ENCODE peak calls at places on chromosome 18, in seven cellular contexts. S is ovary, Y is fibroblast of the aortic adventitia, J is NB4, G is kidney epithelial cell, Z is heart right ventricle, B is BJ. E is an unnamed sample.

GRCh38 chr18:68822926-68823325 is 25.0 kb downstream of the CCDC102B start:
- DNase-seq in S (no peak), Y (no peak), J (peak), G (no peak), Z (no peak), B (no peak), E (no peak)

GRCh38 chr18:33812186-33812585 is 234.2 kb downstream of the ASXL3 start:
- DNase-seq in S (no peak), Y (no peak), J (no peak), G (no peak), Z (no peak), B (no peak), E (no peak)

GRCh38 chr18:79595876-79596374 is 83.7 kb upstream of the CTDP1 start:
- DNase-seq in S (peak), Y (no peak), J (no peak), G (no peak), Z (no peak), B (no peak), E (no peak)

GRCh38 chr18:25734336-25734735 is 356.1 kb downstream of the SS18 start:
- DNase-seq in S (no peak), Y (no peak), J (no peak), G (no peak), Z (no peak), B (no peak), E (no peak)

GRCh38 chr18:55830490-55830889 is 242.5 kb upstream of the TCF4 start:
- DNase-seq in S (no peak), Y (no peak), J (peak), G (no peak), Z (no peak), B (no peak), E (peak)

GRCh38 chr18:40875101-40875500 is 1079.9 kb upstream of the PIK3C3 start:
- DNase-seq in S (no peak), Y (no peak), J (no peak), G (no peak), Z (no peak), B (no peak), E (no peak)

GRCh38 chr18:48785091-48785614 is 165.6 kb downstream of the SMAD7 start:
- DNase-seq in S (peak), Y (no peak), J (peak), G (no peak), Z (no peak), B (no peak), E (no peak)

GRCh38 chr18:21682276-21683051 is 22.1 kb downstream of the ABHD3 start:
- DNase-seq in S (no peak), Y (peak), J (peak), G (peak), Z (no peak), B (peak), E (no peak)

GRCh38 chr18:48803951-48804855 is 146.6 kb downstream of the SMAD7 start:
- DNase-seq in S (no peak), Y (no peak), J (no peak), G (no peak), Z (no peak), B (no peak), E (no peak)

GRCh38 chr18:36132756-36133155 is 3.1 kb downstream of the ELP2 start:
- DNase-seq in S (no peak), Y (no peak), J (no peak), G (no peak), Z (no peak), B (no peak), E (no peak)

GRCh38 chr18:26459884-26460283 is 88.5 kb downstream of the KCTD1 start:
- DNase-seq in S (no peak), Y (no peak), J (no peak), G (no peak), Z (no peak), B (no peak), E (no peak)

GRCh38 chr18:63197246-63197791 is 122.2 kb downstream of the BCL2 start:
- DNase-seq in S (no peak), Y (no peak), J (peak), G (no peak), Z (no peak), B (no peak), E (no peak)

GRCh38 chr18:10010611-10011015 is 96.8 kb downstream of the VAPA start:
- DNase-seq in S (peak), Y (peak), J (no peak), G (peak), Z (peak), B (peak), E (peak)

GRCh38 chr18:21242141-21243040 is at the start of gene GREB1L:
- DNase-seq in S (peak), Y (peak), J (peak), G (no peak), Z (peak), B (no peak), E (peak)

GRCh38 chr18:32383040-32383819 is 87.5 kb downstream of the GAREM1 start:
- DNase-seq in S (no peak), Y (peak), J (no peak), G (peak), Z (no peak), B (peak), E (peak)

GRCh38 chr18:34694611-34695165 is 15.4 kb upstream of the DTNA start:
- DNase-seq in S (no peak), Y (peak), J (no peak), G (no peak), Z (no peak), B (no peak), E (no peak)

GRCh38 chr18:36095936-36096519 is 28.7 kb upstream of the RPRD1A start:
- DNase-seq in S (no peak), Y (peak), J (peak), G (peak), Z (no peak), B (peak), E (peak)

GRCh38 chr18:23585007-23585871 is 1.1 kb downstream of the NPC1 start:
- DNase-seq in S (no peak), Y (peak), J (peak), G (no peak), Z (no peak), B (no peak), E (no peak)

GRCh38 chr18:10321987-10322386 is 132.4 kb upstream of the APCDD1 start:
- DNase-seq in S (no peak), Y (no peak), J (no peak), G (no peak), Z (no peak), B (no peak), E (no peak)

GRCh38 chr18:21958707-21959457 is 210.5 kb upstream of the GATA6 start:
- DNase-seq in S (peak), Y (no peak), J (no peak), G (no peak), Z (peak), B (no peak), E (no peak)

GRCh38 chr18:61595615-61596014 is 262.4 kb downstream of the CDH20 start:
- DNase-seq in S (no peak), Y (peak), J (no peak), G (no peak), Z (no peak), B (no peak), E (no peak)

GRCh38 chr18:70296289-70296688 is 7.4 kb downstream of the SOCS6 start:
- DNase-seq in S (no peak), Y (no peak), J (no peak), G (no peak), Z (peak), B (no peak), E (no peak)

GRCh38 chr18:48729421-48729820 is 190.6 kb downstream of the CTIF start:
- DNase-seq in S (no peak), Y (no peak), J (no peak), G (no peak), Z (no peak), B (no peak), E (no peak)

GRCh38 chr18:34222396-34223163 is 2.1 kb downstream of the NOL4 start:
- DNase-seq in S (no peak), Y (peak), J (no peak), G (no peak), Z (peak), B (no peak), E (no peak)

GRCh38 chr18:50748243-50749229 is 71.3 kb downstream of the MRO start:
- DNase-seq in S (no peak), Y (no peak), J (no peak), G (no peak), Z (no peak), B (no peak), E (no peak)

GRCh38 chr18:51857989-51858388 is 482.0 kb upstream of the DCC start:
- DNase-seq in S (no peak), Y (no peak), J (no peak), G (peak), Z (no peak), B (no peak), E (no peak)

GRCh38 chr18:39647627-39648502 is 2082.3 kb upstream of the CELF4 start:
- DNase-seq in S (no peak), Y (peak), J (no peak), G (peak), Z (no peak), B (peak), E (peak)

GRCh38 chr18:46555213-46555612 is 101.8 kb downstream of the LOXHD1 start:
- DNase-seq in S (no peak), Y (no peak), J (no peak), G (no peak), Z (no peak), B (no peak), E (no peak)

GRCh38 chr18:78492813-78493371 is 486.7 kb upstream of the SALL3 start:
- DNase-seq in S (no peak), Y (no peak), J (no peak), G (no peak), Z (no peak), B (no peak), E (no peak)

GRCh38 chr18:36017232-36017631 is 44.8 kb downstream of the RMP24 start:
- DNase-seq in S (no peak), Y (peak), J (no peak), G (no peak), Z (no peak), B (no peak), E (peak)

GRCh38 chr18:79898952-79899608 is 52.4 kb downstream of the SLC66A2 start:
- DNase-seq in S (no peak), Y (no peak), J (no peak), G (no peak), Z (no peak), B (no peak), E (no peak)

GRCh38 chr18:60064271-60064670 is 164.5 kb downstream of the PMAIP1 start:
- DNase-seq in S (no peak), Y (no peak), J (no peak), G (peak), Z (no peak), B (no peak), E (no peak)

GRCh38 chr18:79167526-79168190 is 98.5 kb downstream of the ATP9B start:
- DNase-seq in S (no peak), Y (no peak), J (no peak), G (no peak), Z (peak), B (no peak), E (no peak)

GRCh38 chr18:23531912-23532311 is 28.6 kb downstream of the RMC1 start:
- DNase-seq in S (no peak), Y (no peak), J (no peak), G (no peak), Z (no peak), B (no peak), E (no peak)

GRCh38 chr18:37335337-37335736 is 230.3 kb downstream of the CELF4 start:
- DNase-seq in S (no peak), Y (no peak), J (no peak), G (no peak), Z (no peak), B (no peak), E (no peak)
- TF ChIP-seq CTCF in S (no peak), Y (peak), J (no peak), G (peak), Z (no peak), B (peak), E (peak)

DNA sequence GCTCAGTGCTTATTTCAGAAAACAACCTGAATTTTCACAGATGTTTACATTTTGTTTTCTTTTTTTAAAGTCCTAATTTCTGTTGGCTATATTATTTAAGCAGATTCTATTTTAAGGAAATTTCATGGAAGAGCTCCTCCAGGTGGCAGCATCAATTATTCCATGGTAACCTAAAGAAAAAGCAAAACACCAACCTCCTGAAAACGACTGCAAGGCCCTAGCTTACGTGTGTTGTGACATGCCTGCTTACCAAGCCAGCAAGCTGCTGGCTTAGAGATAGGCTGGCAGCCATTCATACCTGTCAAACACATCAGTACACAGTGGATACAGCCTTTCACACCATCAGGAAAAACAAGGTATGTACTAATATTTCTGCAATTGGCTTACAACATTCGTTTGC is 64.9 kb downstream of the LPIN2 start:
- DNase-seq in S (no peak), Y (peak), J (peak), G (peak), Z (no peak), B (no peak), E (no peak)
- TF ChIP-seq CTCF in S (peak), Y (peak), J (no peak), G (peak), Z (peak), B (peak), E (peak)

DNA sequence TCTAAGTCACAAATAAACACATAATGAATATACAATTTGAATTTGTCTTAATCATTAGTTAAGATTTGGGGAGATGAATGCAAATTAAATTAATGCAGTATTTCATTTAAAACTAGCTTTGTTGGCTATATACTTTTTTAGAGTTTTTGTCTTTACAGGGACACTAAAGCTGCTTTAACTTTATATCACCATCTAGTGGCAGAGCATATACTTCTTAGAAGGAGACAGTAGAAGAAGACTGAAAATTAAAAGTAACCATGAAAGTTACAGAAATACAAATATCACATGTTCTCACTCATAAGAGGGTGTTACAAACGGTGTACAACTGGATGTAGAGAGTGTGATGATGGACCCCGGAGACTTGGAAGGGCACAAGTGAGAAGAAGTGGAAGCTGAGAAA is 268.3 kb upstream of the NETO1 start:
- DNase-seq in S (no peak), Y (peak), J (peak), G (peak), Z (no peak), B (no peak), E (no peak)
- TF ChIP-seq CTCF in S (no peak), Y (no peak), J (no peak), G (peak), Z (peak), B (peak), E (peak)

DNA sequence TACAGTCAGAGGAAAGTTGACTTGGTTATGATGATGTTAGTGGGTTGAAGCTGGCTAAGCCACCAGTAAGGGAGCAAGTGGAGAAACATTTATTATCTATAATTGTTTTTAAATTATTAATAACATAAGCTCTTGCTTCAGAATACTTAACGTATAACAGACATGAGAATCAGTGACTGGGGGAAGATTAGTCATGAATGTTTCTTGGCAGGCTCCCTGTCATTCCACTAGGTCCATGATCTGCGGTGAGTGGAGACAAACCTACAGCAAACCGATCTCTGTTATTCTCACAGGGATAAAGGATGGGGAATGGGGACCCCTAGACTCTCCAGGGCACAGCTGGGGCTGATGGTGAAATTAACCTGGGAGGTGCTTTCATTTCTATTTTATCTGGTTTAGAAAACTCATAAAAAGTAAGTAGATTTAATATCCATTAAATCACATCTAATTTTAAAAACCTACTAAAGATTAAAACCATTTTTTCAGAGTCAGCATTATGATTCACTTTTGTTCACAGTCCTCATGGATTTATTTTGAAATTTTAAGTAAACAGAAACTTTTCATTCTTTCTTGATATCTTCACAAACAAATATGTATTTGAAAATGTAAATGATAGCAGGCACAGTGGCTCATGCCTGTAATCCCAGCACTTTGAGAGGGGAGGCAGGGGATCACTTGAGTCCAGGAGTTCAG is 420.3 kb downstream of the PTPRM start:
- DNase-seq in S (no peak), Y (peak), J (no peak), G (no peak), Z (no peak), B (peak), E (peak)
- TF ChIP-seq CTCF in S (no peak), Y (no peak), J (no peak), G (no peak), Z (no peak), B (no peak), E (no peak)

GRCh38 chr18:65988371-65988770 is 237.6 kb downstream of the CDH7 start:
- DNase-seq in S (no peak), Y (no peak), J (no peak), G (no peak), Z (no peak), B (no peak), E (no peak)

GRCh38 chr18:65988972-65989371 is 238.2 kb downstream of the CDH7 start:
- DNase-seq in S (no peak), Y (no peak), J (no peak), G (no peak), Z (no peak), B (no peak), E (no peak)

DNA sequence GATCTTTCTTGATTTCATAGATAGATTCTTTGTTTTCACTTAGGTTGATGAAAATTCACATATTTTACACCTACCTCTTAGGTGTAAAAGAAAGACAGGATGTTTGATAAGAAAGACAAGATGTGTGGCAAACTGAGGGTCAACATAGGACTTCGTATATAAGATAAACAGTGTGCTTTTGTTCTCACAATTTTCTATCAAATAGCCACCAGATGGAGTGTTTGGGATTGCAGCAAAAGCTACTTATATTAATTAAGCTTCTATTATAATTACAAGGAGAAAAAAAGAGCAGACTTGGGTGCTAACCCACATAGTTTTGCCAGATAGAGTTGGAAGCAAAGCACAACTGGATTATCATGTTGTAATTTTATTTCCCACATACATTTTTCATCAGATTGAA is 232.9 kb downstream of the CDH7 start:
- DNase-seq in S (no peak), Y (no peak), J (peak), G (no peak), Z (no peak), B (no peak), E (no peak)
- TF ChIP-seq CTCF in S (no peak), Y (no peak), J (no peak), G (no peak), Z (peak), B (no peak), E (no peak)

GRCh38 chr18:76451475-76452331 is 43.3 kb downstream of the ZNF516 start:
- DNase-seq in S (peak), Y (no peak), J (no peak), G (no peak), Z (no peak), B (no peak), E (no peak)
- TF ChIP-seq CTCF in S (peak), Y (no peak), J (no peak), G (no peak), Z (no peak), B (no peak), E (no peak)

DNA sequence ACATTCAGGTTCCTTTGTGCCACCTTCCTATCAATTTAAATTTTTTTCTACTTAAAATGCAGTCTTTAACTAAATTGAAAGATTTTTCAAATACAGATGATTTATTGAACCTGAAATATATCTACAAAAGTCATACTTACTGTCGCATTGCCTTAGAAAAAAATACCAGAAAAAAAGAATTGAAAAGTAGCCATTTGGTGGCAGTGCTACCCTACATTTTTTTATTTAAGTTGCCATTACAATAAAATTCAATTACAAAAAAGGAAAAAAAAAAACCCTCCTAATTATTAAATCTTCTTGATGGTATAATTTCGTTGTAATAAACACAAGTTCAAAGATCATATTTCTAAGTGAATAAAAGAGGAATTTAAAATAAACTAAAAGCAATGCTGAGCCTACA is 43.4 kb downstream of the DSC3 start:
- DNase-seq in S (no peak), Y (no peak), J (peak), G (no peak), Z (no peak), B (no peak), E (no peak)
- TF ChIP-seq CTCF in S (no peak), Y (no peak), J (no peak), G (no peak), Z (peak), B (no peak), E (no peak)

DNA sequence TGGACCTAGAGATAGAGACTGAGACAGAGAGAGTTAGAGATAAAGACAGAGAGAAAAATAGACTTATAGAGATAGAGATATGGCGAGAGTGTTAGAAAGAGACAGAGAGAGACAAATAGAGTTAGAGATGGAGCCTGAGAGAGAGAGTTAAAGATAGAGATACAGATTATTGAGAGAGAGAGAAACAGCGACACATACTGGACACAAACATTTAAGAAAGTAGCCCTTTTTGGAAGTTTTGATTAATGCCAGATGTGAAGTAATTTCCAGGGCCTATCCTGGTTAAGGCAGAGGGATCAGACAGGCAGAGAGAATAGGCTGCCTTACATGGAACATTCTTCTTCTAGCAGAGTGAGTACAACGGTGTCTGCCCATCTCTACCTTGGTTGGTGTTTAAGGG is 311.6 kb upstream of the CDH7 start:
- DNase-seq in S (no peak), Y (no peak), J (peak), G (no peak), Z (no peak), B (no peak), E (no peak)
- TF ChIP-seq CTCF in S (no peak), Y (no peak), J (no peak), G (peak), Z (no peak), B (no peak), E (no peak)